ENCODE peak calls at places on chromosomes 4 and X, in four cellular contexts. F is NCI-H510A treated with DMSO at 0.1 percent for 48 hours; S is stimulated activated CD4-positive, alpha-beta T cell treated with anti-CD3 and anti-CD28 coated beads, TNF-alpha, amount 100 ng/mL, for 1 hour; Q is HS-27A. V is an unnamed sample.

GRCh38 chr4:68904786-68905185 is 46.8 kb downstream of the UGT2A3 start:
- DNase-seq in F (peak), S (no peak), Q (no peak), V (no peak)

GRCh38 chr4:37244583-37245390 is at the start of gene NWD2:
- DNase-seq in F (peak), S (no peak), Q (no peak), V (no peak)

GRCh38 chr4:129641179-129641578 is 545.2 kb downstream of the C4orf33 start:
- DNase-seq in F (peak), S (no peak), Q (no peak), V (no peak)

GRCh38 chr4:142414336-142414945 is 431.7 kb downstream of the INPP4B start:
- DNase-seq in F (peak), S (no peak), Q (no peak), V (no peak)

GRCh38 chr4:23028875-23029274 is 336.1 kb downstream of the GBA3 start:
- DNase-seq in F (no peak), S (no peak), Q (no peak), V (no peak)

GRCh38 chr4:126658391-126658790 is 974.4 kb upstream of the INTU start:
- DNase-seq in F (no peak), S (no peak), Q (no peak), V (no peak)

GRCh38 chrX:70262952-70263567 is 3.1 kb upstream of the P2RY4 start:
- DNase-seq in F (peak), S (no peak), Q (no peak), V (peak)

GRCh38 chr4:100870940-100871772 is 353.3 kb upstream of the EMCN start:
- DNase-seq in F (no peak), S (no peak), Q (no peak), V (no peak)

GRCh38 chr4:95506264-95506663 is 42.5 kb downstream of the UNC5C start:
- DNase-seq in F (no peak), S (no peak), Q (peak), V (no peak)

GRCh38 chrX:3697701-3698279 is 15.7 kb downstream of the PRKX start:
- DNase-seq in F (no peak), S (no peak), Q (no peak), V (no peak)

GRCh38 chrX:3743821-3744439 is 30.5 kb upstream of the PRKX start:
- DNase-seq in F (no peak), S (no peak), Q (no peak), V (no peak)

GRCh38 chr4:82123934-82124333 is 249.9 kb downstream of the HNRNPD start:
- DNase-seq in F (no peak), S (no peak), Q (no peak), V (no peak)

GRCh38 chr4:41360214-41360910 is 103.6 kb downstream of the UCHL1 start:
- DNase-seq in F (peak), S (no peak), Q (peak), V (no peak)

GRCh38 chr4:11230888-11231287 is 197.8 kb downstream of the HS3ST1 start:
- DNase-seq in F (no peak), S (no peak), Q (no peak), V (no peak)

GRCh38 chr4:112704991-112705845 is 68.3 kb downstream of the LARP7 start:
- DNase-seq in F (peak), S (no peak), Q (peak), V (no peak)

GRCh38 chr4:52244773-52245360 is 193.8 kb downstream of the SPATA18 start:
- DNase-seq in F (no peak), S (no peak), Q (no peak), V (no peak)

GRCh38 chr4:20723463-20723862 is 23.2 kb downstream of the PACRGL start:
- DNase-seq in F (no peak), S (no peak), Q (no peak), V (no peak)

GRCh38 chrX:45422216-45422925 is 221.7 kb upstream of the DIPK2B start:
- DNase-seq in F (no peak), S (no peak), Q (no peak), V (no peak)

GRCh38 chrX:44043496-44043895 is 70.3 kb upstream of the NDP start:
- DNase-seq in F (no peak), S (no peak), Q (no peak), V (no peak)

GRCh38 chrX:79195027-79195426 is 50.5 kb downstream of the GPR174 start:
- DNase-seq in F (no peak), S (no peak), Q (no peak), V (no peak)

GRCh38 chr4:122364700-122365404 is 14.0 kb upstream of the ADAD1 start:
- DNase-seq in F (peak), S (no peak), Q (no peak), V (no peak)

GRCh38 chr4:148716361-148717063 is 274.3 kb upstream of the NR3C2 start:
- DNase-seq in F (no peak), S (no peak), Q (no peak), V (no peak)